ENCODE peak calls at places on chromosomes 1 and 21, in five cellular contexts. Y is esophagus muscularis mucosa, G is uterus, F is PC-3, E is BE2C. O is an unnamed sample.

GRCh38 chr1:79663916-79664315 is 657.4 kb upstream of the ADGRL4 start:
- DNase-seq in Y (no peak), G (no peak), F (no peak), E (no peak), O (no peak)

GRCh38 chr1:184958554-184959353 is 15.6 kb downstream of the NIBAN1 start:
- DNase-seq in Y (no peak), G (no peak), F (no peak), E (no peak), O (no peak)

GRCh38 chr1:235329139-235329808 is 904 bp downstream of the GGPS1 start:
- DNase-seq in Y (no peak), G (peak), F (peak), E (peak), O (no peak)

GRCh38 chr1:233045591-233045990 is 95.2 kb downstream of the NTPCR start:
- DNase-seq in Y (no peak), G (no peak), F (no peak), E (no peak), O (no peak)

GRCh38 chr1:81157686-81158085 is 643.0 kb upstream of the ADGRL2 start:
- DNase-seq in Y (no peak), G (no peak), F (no peak), E (no peak), O (no peak)

GRCh38 chr21:35303085-35303484 is 254.0 kb upstream of the RUNX1 start:
- DNase-seq in Y (no peak), G (no peak), F (peak), E (no peak), O (no peak)

GRCh38 chr21:36783612-36784383 is 84.9 kb downstream of the SIM2 start:
- DNase-seq in Y (no peak), G (no peak), F (peak), E (no peak), O (no peak)

GRCh38 chr1:218492840-218493239 is 147.7 kb downstream of the TGFB2 start:
- DNase-seq in Y (no peak), G (no peak), F (peak), E (no peak), O (no peak)

GRCh38 chr1:241411056-241411775 is 54.2 kb upstream of the RGS7 start:
- DNase-seq in Y (no peak), G (no peak), F (peak), E (no peak), O (no peak)

GRCh38 chr1:39132505-39133339 is 71.8 kb upstream of the MACF1 start:
- DNase-seq in Y (no peak), G (peak), F (peak), E (peak), O (no peak)

GRCh38 chr1:233281711-233282581 is 13.6 kb downstream of the PCNX2 start:
- DNase-seq in Y (peak), G (no peak), F (peak), E (no peak), O (no peak)

GRCh38 chr1:10107985-10108663 is 75.4 kb downstream of the UBE4B start:
- DNase-seq in Y (no peak), G (no peak), F (peak), E (no peak), O (no peak)

GRCh38 chr1:61641578-61642336 is 83.2 kb downstream of the TM2D1 start:
- DNase-seq in Y (peak), G (peak), F (peak), E (peak), O (no peak)

GRCh38 chr1:10818262-10819197 is 22.1 kb upstream of the CASZ1 start:
- DNase-seq in Y (no peak), G (no peak), F (no peak), E (no peak), O (no peak)

DNA sequence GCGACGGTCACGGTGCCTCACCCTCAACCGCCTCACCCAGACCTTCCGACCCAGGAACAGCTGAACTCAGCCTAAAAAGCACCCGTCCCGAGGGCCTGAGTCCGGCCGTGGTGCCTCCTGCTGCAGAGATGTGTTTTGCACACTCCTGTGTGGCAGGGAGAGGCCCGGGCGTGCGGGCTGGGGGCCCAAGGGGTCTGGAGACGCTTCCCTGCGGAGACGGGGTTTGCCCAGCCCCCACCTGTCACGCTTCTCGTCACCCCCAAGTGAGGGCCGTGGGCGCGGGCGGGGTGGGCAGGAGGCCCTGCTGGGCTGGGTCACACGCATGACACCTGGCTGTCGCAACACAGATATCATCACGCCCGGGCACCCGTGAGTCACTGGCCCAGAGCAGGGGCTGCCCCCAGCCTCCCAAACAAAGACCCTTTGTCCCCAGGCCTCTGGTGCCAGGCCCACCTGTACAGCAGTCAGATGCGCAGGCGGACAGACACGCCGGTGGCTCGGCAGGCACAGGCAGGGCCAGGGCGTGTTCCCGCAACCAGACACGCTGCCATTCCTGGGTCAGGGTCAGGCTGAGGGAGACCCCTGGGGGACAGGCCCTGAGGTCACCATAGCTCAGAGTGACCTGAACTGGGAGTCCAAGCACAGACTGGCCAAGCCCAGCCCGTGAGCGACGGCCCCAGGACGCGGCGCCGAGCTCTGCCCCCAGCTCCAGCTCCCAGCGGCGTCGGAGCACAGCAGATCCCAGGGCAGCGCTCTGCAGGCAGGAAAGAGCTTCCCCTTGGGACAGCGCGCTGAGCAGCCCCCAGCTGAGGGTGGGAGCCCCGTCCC is 6.1 kb downstream of the B3GALT6 start:
- DNase-seq in Y (no peak), G (no peak), F (peak), E (no peak), O (no peak)
- H3K4me3 ChIP-seq in Y (no peak), G (no peak), F (peak), E (no peak), O (no peak)

GRCh38 chr1:196559314-196559713 is 48.9 kb downstream of the KCNT2 start:
- DNase-seq in Y (no peak), G (no peak), F (no peak), E (no peak), O (no peak)

GRCh38 chr1:196557797-196558196 is 50.4 kb downstream of the KCNT2 start:
- DNase-seq in Y (no peak), G (no peak), F (no peak), E (no peak), O (no peak)

GRCh38 chr1:196563768-196564167 is 44.5 kb downstream of the KCNT2 start:
- DNase-seq in Y (no peak), G (no peak), F (no peak), E (no peak), O (no peak)

GRCh38 chr1:196558424-196558823 is 49.8 kb downstream of the KCNT2 start:
- DNase-seq in Y (no peak), G (no peak), F (peak), E (no peak), O (no peak)
- H3K4me3 ChIP-seq in Y (peak), G (no peak), F (peak), E (no peak), O (peak)

GRCh38 chr1:110780600-110781484 is 92.1 kb upstream of the CD53 start:
- DNase-seq in Y (peak), G (peak), F (peak), E (peak), O (peak)
- H3K4me3 ChIP-seq in Y (no peak), G (no peak), F (no peak), E (no peak), O (no peak)

GRCh38 chr1:206589206-206589605 is 23.1 kb downstream of the EIF2D start:
- DNase-seq in Y (no peak), G (peak), F (peak), E (no peak), O (no peak)

GRCh38 chr1:206591236-206591635 is 21.0 kb downstream of the EIF2D start:
- DNase-seq in Y (no peak), G (no peak), F (no peak), E (no peak), O (no peak)

GRCh38 chr1:206591696-206592095 is 20.6 kb downstream of the EIF2D start:
- DNase-seq in Y (no peak), G (no peak), F (no peak), E (no peak), O (no peak)

GRCh38 chr1:206588492-206588891 is 23.8 kb downstream of the EIF2D start:
- DNase-seq in Y (no peak), G (no peak), F (no peak), E (no peak), O (no peak)

DNA sequence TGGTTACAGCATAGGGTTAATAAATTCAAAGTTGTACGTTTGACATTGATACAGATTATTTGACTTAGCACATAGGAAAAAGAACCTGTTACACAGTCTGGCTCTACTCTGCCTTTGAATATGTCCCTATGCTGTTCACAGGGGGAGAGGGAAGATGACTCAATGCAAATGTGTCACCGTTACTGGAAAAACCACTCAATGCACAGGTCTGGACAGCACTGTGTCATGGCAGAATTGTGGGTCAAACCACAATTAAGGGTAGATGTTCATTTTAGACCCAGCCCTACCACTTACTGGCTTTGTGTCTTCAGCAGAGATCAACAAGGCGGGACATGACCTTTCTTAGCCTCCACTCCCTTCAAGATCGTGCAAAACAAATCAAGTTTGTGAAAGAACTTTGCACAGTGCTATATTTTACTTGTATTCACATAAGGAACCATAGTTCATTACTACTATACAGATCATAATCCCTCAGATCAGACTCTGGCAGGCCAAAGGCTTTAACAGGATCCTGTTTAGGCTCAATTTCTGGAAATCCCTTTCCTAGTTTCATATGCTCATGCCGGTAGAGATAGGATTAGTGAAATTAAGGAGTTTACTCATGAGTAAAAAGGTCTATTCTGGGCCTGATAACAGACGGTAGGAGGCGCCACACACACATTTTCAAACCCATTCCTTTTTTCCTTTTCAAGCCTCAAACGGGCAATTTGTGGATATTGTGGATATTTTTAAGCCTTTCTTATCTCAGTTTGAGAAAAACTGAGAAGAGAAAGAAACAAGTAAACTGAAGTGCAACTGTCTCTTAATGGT is 22.0 kb downstream of the EIF2D start:
- DNase-seq in Y (no peak), G (no peak), F (peak), E (no peak), O (no peak)
- H3K4me3 ChIP-seq in Y (no peak), G (no peak), F (peak), E (no peak), O (no peak)

DNA sequence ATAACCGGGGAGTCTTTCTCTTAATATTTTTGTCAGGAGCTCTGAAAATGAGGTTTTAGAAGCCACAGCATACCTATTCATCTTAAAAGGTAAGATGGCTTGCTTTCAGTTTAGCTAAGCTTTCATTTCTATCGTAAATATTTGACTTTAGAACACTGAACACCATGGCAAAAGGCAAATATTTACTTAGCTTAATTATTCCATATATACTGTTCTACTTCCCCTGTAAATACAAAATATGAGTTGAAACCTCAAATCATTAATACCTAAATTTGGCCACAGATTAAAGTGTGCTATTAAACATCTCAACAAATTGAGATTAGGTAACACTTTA is 136.2 kb downstream of the RERE start:
- DNase-seq in Y (no peak), G (no peak), F (peak), E (no peak), O (no peak)
- H3K4me3 ChIP-seq in Y (peak), G (no peak), F (peak), E (no peak), O (peak)

DNA sequence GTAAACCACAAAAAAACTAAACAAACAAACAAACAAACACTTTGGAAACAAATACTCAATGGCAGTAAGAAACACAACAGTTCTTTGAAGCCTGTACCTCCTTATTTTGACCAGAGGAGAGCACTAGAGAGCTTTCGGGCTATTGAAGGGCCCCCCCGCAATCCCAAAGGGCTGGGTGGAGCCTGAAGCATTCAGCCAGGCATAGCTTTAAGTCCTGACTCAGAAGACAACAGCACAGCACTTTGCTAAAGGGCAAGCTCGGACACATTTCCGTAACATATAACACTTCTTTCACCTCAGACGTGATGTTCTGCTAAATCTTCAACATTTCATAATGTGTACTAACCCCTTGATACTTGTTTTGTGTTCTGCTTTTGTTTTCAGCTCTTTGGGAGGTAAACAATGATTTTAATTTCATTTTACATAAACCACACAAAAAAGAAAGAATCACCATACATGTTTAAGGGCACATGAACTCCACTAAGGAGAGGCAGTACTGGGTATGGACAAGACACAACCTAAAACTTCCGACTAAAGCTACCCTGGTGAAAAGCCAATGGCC is 9.7 kb upstream of the SHCBP1L start:
- DNase-seq in Y (peak), G (peak), F (peak), E (peak), O (peak)
- H3K4me3 ChIP-seq in Y (peak), G (no peak), F (peak), E (peak), O (peak)